ENCODE peak calls at places on chromosomes 16 and 17, in nine cellular contexts. Q, W, R, S, F, H, X, T and P are unnamed samples.

GRCh38 chr16:75264999-75265910 is 13.8 kb upstream of the BCAR1 start:
- DNase-seq in Q (no peak), W (no peak), R (peak), S (peak), F (peak), H (peak), X (peak), T (no peak), P (peak)

GRCh38 chr16:57873218-57873617 is 70.9 kb upstream of the KIFC3 start:
- DNase-seq in Q (no peak), W (no peak), R (no peak), S (no peak), F (no peak), H (no peak), X (no peak), T (peak), P (no peak)

GRCh38 chr16:191783-192294 is 11.6 kb downstream of the HBQ1 start:
- DNase-seq in Q (no peak), W (no peak), R (peak), S (no peak), F (no peak), H (no peak), X (no peak), T (no peak), P (no peak)

GRCh38 chr17:58998871-58999270 is 107.8 kb downstream of the TRIM37 start:
- DNase-seq in Q (no peak), W (no peak), R (no peak), S (no peak), F (no peak), H (no peak), X (no peak), T (no peak), P (no peak)

GRCh38 chr16:54430491-54431030 is 144.0 kb upstream of the IRX3 start:
- DNase-seq in Q (no peak), W (no peak), R (peak), S (peak), F (no peak), H (peak), X (peak), T (no peak), P (no peak)

GRCh38 chr16:81752225-81752875 is 26.7 kb upstream of the PLCG2 start:
- DNase-seq in Q (no peak), W (no peak), R (peak), S (peak), F (peak), H (peak), X (peak), T (no peak), P (no peak)

GRCh38 chr17:82049521-82049971 is 2.1 kb downstream of the RFNG start:
- DNase-seq in Q (no peak), W (no peak), R (no peak), S (no peak), F (no peak), H (no peak), X (no peak), T (no peak), P (no peak)

GRCh38 chr17:72760368-72760767 is 332.1 kb downstream of the SLC39A11 start:
- DNase-seq in Q (no peak), W (no peak), R (no peak), S (no peak), F (no peak), H (no peak), X (no peak), T (no peak), P (no peak)

GRCh38 chr16:23420011-23420410 is 33.0 kb downstream of the COG7 start:
- DNase-seq in Q (no peak), W (no peak), R (no peak), S (peak), F (no peak), H (no peak), X (no peak), T (no peak), P (no peak)

GRCh38 chr17:50371526-50371925 is 1.5 kb downstream of the MRPL27 start:
- DNase-seq in Q (no peak), W (no peak), R (no peak), S (no peak), F (no peak), H (no peak), X (no peak), T (no peak), P (no peak)

GRCh38 chr16:11639925-11640899 is 28.0 kb upstream of the SNN start:
- DNase-seq in Q (no peak), W (no peak), R (peak), S (peak), F (peak), H (peak), X (peak), T (peak), P (peak)

GRCh38 chr17:34451313-34451712 is 88.3 kb upstream of the CCL1 start:
- DNase-seq in Q (no peak), W (no peak), R (peak), S (no peak), F (no peak), H (no peak), X (no peak), T (no peak), P (no peak)